ENCODE peak calls at places on chromosomes 16 and 17, in four cellular contexts. D is T-helper 2 cell, R is heart right ventricle, W is NCI-H1092. N is an unnamed sample.

GRCh38 chr17:44111777-44112176 is 11.7 kb downstream of the HDAC5 start:
- DNase-seq in D (no peak), R (no peak), W (no peak), N (no peak)

GRCh38 chr17:80260791-80261158 is at the start of gene RNF213:
- DNase-seq in D (peak), R (peak), W (peak), N (peak)

GRCh38 chr17:28057731-28058246 is 15.3 kb downstream of the NLK start:
- DNase-seq in D (no peak), R (no peak), W (no peak), N (no peak)

GRCh38 chr16:71894229-71894920 is 956 bp upstream of the IST1 start:
- DNase-seq in D (no peak), R (no peak), W (peak), N (no peak)

GRCh38 chr16:1167276-1168107 is 14.6 kb downstream of the CACNA1H start:
- DNase-seq in D (no peak), R (no peak), W (peak), N (no peak)

GRCh38 chr17:82831818-82832200 is 8.0 kb downstream of the ZNF750 start:
- DNase-seq in D (no peak), R (no peak), W (no peak), N (no peak)

GRCh38 chr17:32142857-32143524 is 689 bp downstream of the RHOT1 start:
- DNase-seq in D (no peak), R (peak), W (peak), N (no peak)

GRCh38 chr17:67148352-67148751 is 96.6 kb downstream of the HELZ start:
- DNase-seq in D (no peak), R (no peak), W (no peak), N (no peak)